ENCODE peak calls at places on chromosomes 11 and 22, in eight cellular contexts. I, V, C, Z, P, W, D and E are unnamed samples.

GRCh38 chr11:17827006-17827405 is 92.4 kb downstream of the KCNC1 start:
- DNase-seq in I (no peak), V (no peak), D (no peak), W (no peak), P (no peak), C (no peak), Z (no peak), E (no peak)

GRCh38 chr11:74418509-74418895 is 20.3 kb upstream of the PGM2L1 start:
- DNase-seq in D (no peak), V (no peak), W (no peak), C (no peak), I (peak; percentile 24), P (no peak), Z (peak; percentile 86), E (no peak)

GRCh38 chr22:49983148-49984042 is 22.8 kb downstream of the PIM3 start:
- DNase-seq in V (peak; percentile 34), W (peak; percentile 61), Z (no peak), P (no peak), C (no peak), D (no peak), I (no peak), E (no peak)

GRCh38 chr11:63868399-63869064 is 29.6 kb downstream of the MARK2 start:
- DNase-seq in W (no peak), I (peak; percentile 52), Z (no peak), P (no peak), C (no peak), D (no peak), V (no peak), E (no peak)

GRCh38 chr11:108825381-108825780 is 160.5 kb downstream of the DDX10 start:
- DNase-seq in C (no peak), P (no peak), D (no peak), W (no peak), I (peak; percentile 12), V (no peak), Z (no peak), E (no peak)

GRCh38 chr11:65573391-65574146 is 1.2 kb downstream of the FAM89B start:
- DNase-seq in V (no peak), Z (no peak), I (no peak), D (no peak), C (peak; percentile 47), P (no peak), W (no peak), E (no peak)

GRCh38 chr22:34462795-34463194 is 542.5 kb upstream of the LARGE1 start:
- DNase-seq in Z (no peak), D (no peak), C (no peak), V (no peak), P (no peak), W (no peak), I (no peak), E (no peak)

GRCh38 chr22:19942886-19943664 is 1.5 kb upstream of the TXNRD2 start:
- DNase-seq in W (no peak), P (no peak), V (no peak), D (peak; percentile 65), Z (peak; percentile 95), C (peak; percentile 68), I (peak; percentile 82), E (no peak)

GRCh38 chr22:50105529-50106100 is 15.8 kb downstream of the MOV10L1 start:
- DNase-seq in I (no peak), Z (peak; percentile 46), V (no peak), P (no peak), W (peak; percentile 70), C (peak; percentile 22), D (peak; percentile 27), E (no peak)

GRCh38 chr22:30921108-30921507 is 47.5 kb downstream of the MORC2 start:
- DNase-seq in P (no peak), V (no peak), C (no peak), W (no peak), Z (no peak), I (no peak), D (no peak), E (no peak)

GRCh38 chr22:34917239-34917638 is 148.7 kb upstream of the ISX start:
- DNase-seq in V (no peak), D (no peak), W (no peak), I (no peak), C (no peak), P (no peak), Z (peak; percentile 39), E (no peak)

GRCh38 chr11:64745523-64746328 is 1.8 kb upstream of the RASGRP2 start:
- DNase-seq in V (peak; percentile 53), W (peak; percentile 87), D (peak; percentile 36), Z (peak; percentile 66), P (peak; percentile 27), I (peak; percentile 82), C (peak; percentile 71), E (no peak)

GRCh38 chr22:50691521-50691920 is 18.9 kb downstream of the SHANK3 start:
- DNase-seq in D (no peak), C (no peak), Z (peak; percentile 44), V (no peak), W (no peak), P (no peak), I (no peak), E (peak; percentile 47)

GRCh38 chr11:95084509-95084908 is 5.1 kb upstream of the ENDOD1 start:
- DNase-seq in W (peak; percentile 39), D (no peak), Z (no peak), I (no peak), C (no peak), P (no peak), V (peak; percentile 33), E (no peak)

GRCh38 chr11:20274031-20274430 is 89.5 kb upstream of the HTATIP2 start:
- DNase-seq in I (no peak), D (no peak), P (no peak), V (no peak), W (peak; percentile 13), Z (no peak), C (no peak), E (no peak)

GRCh38 chr11:84837402-84838069 is 789.6 kb downstream of the DLG2 start:
- DNase-seq in P (no peak), D (no peak), I (no peak), W (no peak), Z (no peak), V (no peak), C (no peak), E (no peak)

GRCh38 chr11:26551186-26551801 is 20.8 kb downstream of the MUC15 start:
- DNase-seq in D (no peak), C (no peak), P (no peak), Z (no peak), W (no peak), I (peak; percentile 3), V (no peak), E (no peak)

GRCh38 chr22:27718186-27719032 is 83.1 kb downstream of the MN1 start:
- DNase-seq in D (peak; percentile 9), V (no peak), P (no peak), Z (peak; percentile 96), I (peak; percentile 97), W (no peak), C (peak; percentile 53), E (peak; percentile 69)

GRCh38 chr11:33179431-33179830 is 18.2 kb upstream of the CSTF3 start:
- DNase-seq in W (no peak), D (no peak), V (no peak), I (no peak), Z (peak; percentile 22), C (no peak), P (no peak), E (no peak)

GRCh38 chr22:25759825-25760231 is 17.8 kb downstream of the MYO18B start:
- DNase-seq in P (no peak), I (peak; percentile 85), Z (peak; percentile 99), C (peak; percentile 57), W (no peak), D (no peak), V (no peak), E (peak; percentile 72)

GRCh38 chr11:19553683-19554333 is 158.8 kb upstream of the NAV2 start:
- DNase-seq in Z (peak; percentile 73), V (peak; percentile 68), P (peak; percentile 75), D (peak; percentile 67), I (peak; percentile 87), C (peak; percentile 78), W (peak; percentile 65), E (peak; percentile 86)

GRCh38 chr11:70611890-70612289 is 213.6 kb downstream of the CTTN start:
- DNase-seq in V (no peak), D (no peak), I (no peak), Z (no peak), P (no peak), C (no peak), W (no peak), E (no peak)

GRCh38 chr11:134045799-134046635 is 22.9 kb upstream of the JAM3 start:
- DNase-seq in V (no peak), Z (peak; percentile 47), I (no peak), D (no peak), W (no peak), C (no peak), P (no peak), E (peak; percentile 15)

GRCh38 chr11:124839051-124839971 is 25.9 kb upstream of the ROBO3 start:
- DNase-seq in V (peak; percentile 6), C (no peak), W (no peak), I (peak; percentile 38), Z (no peak), D (no peak), P (no peak), E (no peak)

GRCh38 chr11:71996946-71997345 is 1.8 kb upstream of the IL18BP start:
- DNase-seq in Z (no peak), I (no peak), W (no peak), C (peak; percentile 64), V (no peak), P (no peak), D (no peak), E (no peak)

GRCh38 chr22:31039393-31039792 is 41.7 kb upstream of the SMTN start:
- DNase-seq in P (no peak), W (no peak), D (no peak), C (peak; percentile 22), Z (peak; percentile 90), V (no peak), I (peak; percentile 79), E (no peak)

GRCh38 chr22:17570851-17571631 is 7.7 kb downstream of the SLC25A18 start:
- DNase-seq in V (no peak), Z (peak; percentile 92), I (peak; percentile 71), C (peak; percentile 71), D (peak; percentile 63), P (no peak), W (no peak), E (peak; percentile 37)

GRCh38 chr11:112961751-112962747 is 829 bp downstream of the NCAM1 start:
- DNase-seq in C (no peak), W (peak; percentile 36), Z (no peak), D (no peak), I (peak; percentile 44), P (peak; percentile 60), V (no peak), E (no peak)

GRCh38 chr11:120996973-120997372 is 26.9 kb upstream of the TBCEL start:
- DNase-seq in Z (no peak), P (no peak), D (no peak), I (no peak), C (no peak), V (no peak), W (no peak), E (no peak)

GRCh38 chr11:110900426-110900825 is 188.2 kb upstream of the ARHGAP20 start:
- DNase-seq in V (no peak), P (no peak), I (no peak), Z (no peak), D (no peak), C (no peak), W (no peak), E (no peak)

GRCh38 chr11:87215236-87215635 is 177.5 kb downstream of the TMEM135 start:
- DNase-seq in W (no peak), C (no peak), D (no peak), V (no peak), Z (peak; percentile 11), P (no peak), I (no peak), E (no peak)

GRCh38 chr11:79393362-79394043 is 47.3 kb downstream of the TENM4 start:
- DNase-seq in I (no peak), D (no peak), C (peak; percentile 8), Z (peak; percentile 54), W (no peak), P (no peak), V (no peak), E (no peak)

GRCh38 chr22:31748490-31748889 is 1.4 kb downstream of the PRR14L start:
- DNase-seq in D (no peak), V (no peak), C (no peak), P (no peak), W (no peak), I (no peak), Z (peak; percentile 36), E (no peak)

GRCh38 chr22:35102663-35103062 is 36.7 kb downstream of the ISX start:
- DNase-seq in W (peak; percentile 41), C (no peak), I (no peak), Z (peak; percentile 8), P (no peak), V (no peak), D (no peak), E (peak; percentile 51)